ENCODE peak calls at places on chromosome 2, in six cellular contexts. H is HCT116, S is Panc1, Q is HepG2, G is GM12878, X is upper lobe of left lung. M is an unnamed sample.

GRCh38 chr2:60530660-60531276 is 22.7 kb downstream of the BCL11A start:
- ATAC-seq in H (no peak), S (no peak), Q (peak; percentile 98), G (peak; percentile 74), X (no peak), M (peak; percentile 16)

GRCh38 chr2:95059656-95060370 is 34.3 kb downstream of the MAL start:
- ATAC-seq in H (no peak), S (no peak), Q (peak; percentile 8), G (no peak), X (no peak), M (no peak)

GRCh38 chr2:9680082-9680481 is 49.3 kb upstream of the YWHAQ start:
- ATAC-seq in H (no peak), S (no peak), Q (no peak), G (no peak), X (no peak), M (no peak)

GRCh38 chr2:180747728-180748127 is 232.7 kb upstream of the UBE2E3 start:
- ATAC-seq in H (no peak), S (no peak), Q (no peak), G (no peak), X (no peak), M (no peak)

GRCh38 chr2:102368461-102369109 is 13.0 kb downstream of the IL18R1 start:
- ATAC-seq in H (no peak), S (no peak), Q (no peak), G (no peak), X (no peak), M (no peak)

GRCh38 chr2:100781009-100781325 is 39.0 kb upstream of the NPAS2 start:
- ATAC-seq in H (no peak), S (no peak), Q (no peak), G (no peak), X (no peak), M (no peak)

GRCh38 chr2:177334940-177335543 is 57.5 kb upstream of the AGPS start:
- ATAC-seq in H (peak; percentile 56), S (peak; percentile 58), Q (peak; percentile 72), G (peak; percentile 84), X (peak; percentile 87), M (peak; percentile 63)

GRCh38 chr2:159516241-159516758 is 100.0 kb downstream of the BAZ2B start:
- ATAC-seq in H (peak; percentile 98), S (peak; percentile 60), Q (peak; percentile 84), G (peak; percentile 88), X (peak; percentile 85), M (no peak)

GRCh38 chr2:43323810-43324588 is 97.6 kb upstream of the ZFP36L2 start:
- ATAC-seq in H (no peak), S (no peak), Q (no peak), G (no peak), X (peak; percentile 94), M (peak; percentile 82)

DNA sequence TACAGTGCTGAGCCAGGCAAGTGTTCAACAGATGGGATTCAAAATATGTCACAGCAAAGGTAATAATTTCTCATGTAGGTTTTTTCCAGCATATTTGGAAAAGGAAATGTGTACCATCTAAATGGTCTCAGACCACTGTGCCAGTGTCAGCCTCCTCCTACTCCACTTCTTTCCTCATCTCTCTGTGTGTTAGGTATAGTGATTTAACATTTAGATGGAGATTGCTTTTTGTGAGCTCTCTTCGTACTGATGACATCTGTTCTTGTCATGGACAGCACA is 80.9 kb upstream of the TSPYL6 start:
- ATAC-seq in H (no peak), S (no peak), Q (no peak), G (no peak), X (no peak), M (no peak)
- TF ChIP-seq POLR2AphosphoS5 in H (no peak), S (no peak), Q (no peak), G (no peak), X (no peak), M (no peak)

GRCh38 chr2:231854616-231855125 is 68.4 kb downstream of the COPS7B start:
- ATAC-seq in H (no peak), S (no peak), Q (no peak), G (no peak), X (no peak), M (no peak)

GRCh38 chr2:231861538-231861937 is 64.7 kb downstream of the NPPC start:
- ATAC-seq in H (peak; percentile 64), S (no peak), Q (no peak), G (no peak), X (no peak), M (no peak)

GRCh38 chr2:231862071-231862470 is 64.1 kb downstream of the NPPC start:
- ATAC-seq in H (no peak), S (no peak), Q (no peak), G (no peak), X (no peak), M (no peak)

GRCh38 chr2:231856959-231857358 is 69.2 kb downstream of the NPPC start:
- ATAC-seq in H (no peak), S (no peak), Q (no peak), G (no peak), X (no peak), M (no peak)
- TF ChIP-seq POLR2AphosphoS5 in H (no peak), S (no peak), Q (no peak), G (no peak), X (no peak), M (no peak)

GRCh38 chr2:205347899-205348298 is 334.4 kb upstream of the NRP2 start:
- ATAC-seq in H (no peak), S (no peak), Q (no peak), G (no peak), X (no peak), M (no peak)
- TF ChIP-seq POLR2AphosphoS5 in H (no peak), S (no peak), Q (no peak), G (no peak), X (no peak), M (no peak)

GRCh38 chr2:118847447-118848172 is at the start of gene EN1:
- ATAC-seq in H (no peak), S (peak; percentile 69), Q (no peak), G (no peak), X (peak; percentile 88), M (peak; percentile 25)
- TF ChIP-seq POLR2AphosphoS5 in H (no peak), S (no peak), Q (no peak), G (no peak), X (no peak), M (no peak)

GRCh38 chr2:20933692-20934091 is 110.2 kb downstream of the APOB start:
- ATAC-seq in H (no peak), S (no peak), Q (no peak), G (no peak), X (no peak), M (no peak)
- TF ChIP-seq POLR2AphosphoS5 in H (no peak), S (no peak), Q (no peak), G (no peak), X (no peak), M (no peak)

M was measured in gastroesophageal sphincter.